ENCODE peak calls at places on chromosome 12, in eight cellular contexts. One of them, this sample, is unnamed.

GRCh38 chr12:22858849-22859569 is 234.0 kb downstream of the ETNK1 start:
- DNase-seq in foreskin keratinocyte: peak; percentile 33
- DNase-seq in AG10803: peak; percentile 36
- DNase-seq in cardiac muscle cell: no peak
- DNase-seq in RWPE1: no peak
- DNase-seq in HFFc6: no peak
- DNase-seq in activated CD8-positive, alpha-beta T cell treated with anti-CD3 and anti-CD28 coated beads for 36 hours: no peak
- DNase-seq in IMR-90: peak; percentile 16
- DNase-seq in this sample: no peak

GRCh38 chr12:94625531-94625930 is 24.8 kb downstream of the TMCC3 start:
- DNase-seq in RWPE1: no peak
- DNase-seq in AG10803: no peak
- DNase-seq in HFFc6: no peak
- DNase-seq in cardiac muscle cell: no peak
- DNase-seq in activated CD8-positive, alpha-beta T cell treated with anti-CD3 and anti-CD28 coated beads for 36 hours: no peak
- DNase-seq in foreskin keratinocyte: no peak
- DNase-seq in IMR-90: no peak
- DNase-seq in this sample: no peak

GRCh38 chr12:8156845-8157244 is at the start of gene ZNF705A:
- DNase-seq in cardiac muscle cell: no peak
- DNase-seq in HFFc6: peak; percentile 71
- DNase-seq in IMR-90: peak; percentile 87
- DNase-seq in AG10803: peak; percentile 51
- DNase-seq in foreskin keratinocyte: peak; percentile 80
- DNase-seq in RWPE1: peak; percentile 33
- DNase-seq in activated CD8-positive, alpha-beta T cell treated with anti-CD3 and anti-CD28 coated beads for 36 hours: no peak
- DNase-seq in this sample: peak; percentile 63

GRCh38 chr12:92216092-92216491 is 70.4 kb upstream of the BTG1 start:
- DNase-seq in cardiac muscle cell: no peak
- DNase-seq in HFFc6: no peak
- DNase-seq in IMR-90: no peak
- DNase-seq in AG10803: no peak
- DNase-seq in RWPE1: no peak
- DNase-seq in foreskin keratinocyte: no peak
- DNase-seq in activated CD8-positive, alpha-beta T cell treated with anti-CD3 and anti-CD28 coated beads for 36 hours: no peak
- DNase-seq in this sample: no peak

GRCh38 chr12:108594323-108594903 is 3.5 kb downstream of the TMEM119 start:
- DNase-seq in RWPE1: no peak
- DNase-seq in foreskin keratinocyte: no peak
- DNase-seq in AG10803: no peak
- DNase-seq in cardiac muscle cell: no peak
- DNase-seq in IMR-90: no peak
- DNase-seq in HFFc6: no peak
- DNase-seq in activated CD8-positive, alpha-beta T cell treated with anti-CD3 and anti-CD28 coated beads for 36 hours: no peak
- DNase-seq in this sample: no peak

GRCh38 chr12:57329219-57329618 is 78.2 kb upstream of the STAC3 start:
- DNase-seq in IMR-90: no peak
- DNase-seq in cardiac muscle cell: no peak
- DNase-seq in foreskin keratinocyte: no peak
- DNase-seq in HFFc6: no peak
- DNase-seq in RWPE1: no peak
- DNase-seq in activated CD8-positive, alpha-beta T cell treated with anti-CD3 and anti-CD28 coated beads for 36 hours: no peak
- DNase-seq in AG10803: no peak
- DNase-seq in this sample: no peak

GRCh38 chr12:32116897-32117296 is 10.2 kb downstream of the BICD1 start:
- DNase-seq in foreskin keratinocyte: peak; percentile 71
- DNase-seq in activated CD8-positive, alpha-beta T cell treated with anti-CD3 and anti-CD28 coated beads for 36 hours: no peak
- DNase-seq in IMR-90: peak; percentile 65
- DNase-seq in cardiac muscle cell: no peak
- DNase-seq in AG10803: peak; percentile 56
- DNase-seq in HFFc6: peak; percentile 54
- DNase-seq in RWPE1: peak; percentile 41
- DNase-seq in this sample: no peak

GRCh38 chr12:108129017-108129812 is at the start of gene WSCD2:
- DNase-seq in cardiac muscle cell: peak; percentile 84
- DNase-seq in activated CD8-positive, alpha-beta T cell treated with anti-CD3 and anti-CD28 coated beads for 36 hours: peak; percentile 15
- DNase-seq in IMR-90: no peak
- DNase-seq in RWPE1: peak; percentile 5
- DNase-seq in HFFc6: no peak
- DNase-seq in foreskin keratinocyte: no peak
- DNase-seq in AG10803: peak; percentile 20
- DNase-seq in this sample: no peak

GRCh38 chr12:20555771-20556170 is 139.4 kb upstream of the SLCO1C1 start:
- DNase-seq in activated CD8-positive, alpha-beta T cell treated with anti-CD3 and anti-CD28 coated beads for 36 hours: no peak
- DNase-seq in cardiac muscle cell: no peak
- DNase-seq in AG10803: no peak
- DNase-seq in foreskin keratinocyte: no peak
- DNase-seq in IMR-90: no peak
- DNase-seq in RWPE1: no peak
- DNase-seq in HFFc6: no peak
- DNase-seq in this sample: no peak

GRCh38 chr12:111180830-111181726 is 187.8 kb downstream of the PHETA1 start:
- DNase-seq in cardiac muscle cell: peak; percentile 40
- DNase-seq in RWPE1: no peak
- DNase-seq in activated CD8-positive, alpha-beta T cell treated with anti-CD3 and anti-CD28 coated beads for 36 hours: peak; percentile 14
- DNase-seq in AG10803: peak; percentile 37
- DNase-seq in IMR-90: peak; percentile 4
- DNase-seq in HFFc6: no peak
- DNase-seq in foreskin keratinocyte: no peak
- DNase-seq in this sample: no peak

GRCh38 chr12:979355-979754 is 11.7 kb upstream of the ERC1 start:
- DNase-seq in RWPE1: no peak
- DNase-seq in foreskin keratinocyte: no peak
- DNase-seq in IMR-90: no peak
- DNase-seq in AG10803: no peak
- DNase-seq in activated CD8-positive, alpha-beta T cell treated with anti-CD3 and anti-CD28 coated beads for 36 hours: no peak
- DNase-seq in cardiac muscle cell: no peak
- DNase-seq in HFFc6: no peak
- DNase-seq in this sample: no peak

GRCh38 chr12:974281-974862 is 16.7 kb upstream of the ERC1 start:
- DNase-seq in foreskin keratinocyte: no peak
- DNase-seq in IMR-90: no peak
- DNase-seq in HFFc6: no peak
- DNase-seq in activated CD8-positive, alpha-beta T cell treated with anti-CD3 and anti-CD28 coated beads for 36 hours: no peak
- DNase-seq in AG10803: no peak
- DNase-seq in RWPE1: no peak
- DNase-seq in cardiac muscle cell: no peak
- DNase-seq in this sample: no peak

GRCh38 chr12:981176-981828 is 9.7 kb upstream of the ERC1 start:
- DNase-seq in activated CD8-positive, alpha-beta T cell treated with anti-CD3 and anti-CD28 coated beads for 36 hours: no peak
- DNase-seq in RWPE1: peak; percentile 25
- DNase-seq in IMR-90: no peak
- DNase-seq in HFFc6: no peak
- DNase-seq in cardiac muscle cell: no peak
- DNase-seq in AG10803: no peak
- DNase-seq in foreskin keratinocyte: peak; percentile 62
- DNase-seq in this sample: no peak

GRCh38 chr12:976644-977043 is 14.4 kb upstream of the ERC1 start:
- DNase-seq in activated CD8-positive, alpha-beta T cell treated with anti-CD3 and anti-CD28 coated beads for 36 hours: no peak
- DNase-seq in IMR-90: no peak
- DNase-seq in RWPE1: no peak
- DNase-seq in HFFc6: no peak
- DNase-seq in cardiac muscle cell: no peak
- DNase-seq in AG10803: no peak
- DNase-seq in foreskin keratinocyte: no peak
- DNase-seq in this sample: no peak

DNA sequence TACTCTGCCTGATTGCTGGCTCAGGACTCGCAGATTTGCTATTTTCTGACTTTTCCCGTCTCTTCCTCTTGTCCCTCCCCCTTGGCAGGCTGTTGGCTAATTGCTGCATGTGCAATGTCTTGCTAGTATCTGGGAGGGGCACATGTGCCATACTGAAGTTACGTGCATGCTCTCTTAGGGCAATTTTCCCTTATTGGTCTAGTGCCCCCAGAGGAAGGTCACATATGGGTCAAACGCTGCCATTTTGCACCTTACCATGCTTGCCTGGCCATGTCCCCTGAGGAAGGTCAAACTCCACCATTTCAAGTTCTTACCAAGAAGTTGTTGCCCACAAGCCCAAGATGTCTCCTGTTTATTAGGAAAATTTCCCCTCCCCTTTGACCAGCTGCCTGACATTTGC is 13.9 kb upstream of the ERC1 start:
- DNase-seq in cardiac muscle cell: no peak
- DNase-seq in IMR-90: no peak
- DNase-seq in foreskin keratinocyte: no peak
- DNase-seq in AG10803: no peak
- DNase-seq in RWPE1: no peak
- DNase-seq in activated CD8-positive, alpha-beta T cell treated with anti-CD3 and anti-CD28 coated beads for 36 hours: no peak
- DNase-seq in HFFc6: no peak
- DNase-seq in this sample: no peak
- TF ChIP-seq CTCF in cardiac muscle cell: no peak
- TF ChIP-seq CTCF in IMR-90: no peak
- TF ChIP-seq CTCF in foreskin keratinocyte: no peak
- TF ChIP-seq CTCF in AG10803: no peak
- TF ChIP-seq CTCF in RWPE1: no peak
- TF ChIP-seq CTCF in activated CD8-positive, alpha-beta T cell treated with anti-CD3 and anti-CD28 coated beads for 36 hours: no peak
- TF ChIP-seq CTCF in HFFc6: no peak
- TF ChIP-seq CTCF in this sample: no peak

GRCh38 chr12:12562016-12562483 is 613 bp downstream of the DUSP16 start:
- DNase-seq in AG10803: peak; percentile 23
- DNase-seq in activated CD8-positive, alpha-beta T cell treated with anti-CD3 and anti-CD28 coated beads for 36 hours: peak; percentile 36
- DNase-seq in IMR-90: peak; percentile 18
- DNase-seq in cardiac muscle cell: peak; percentile 60
- DNase-seq in HFFc6: no peak
- DNase-seq in RWPE1: no peak
- DNase-seq in foreskin keratinocyte: peak; percentile 11
- DNase-seq in this sample: no peak

GRCh38 chr12:12561305-12562015 is 1.2 kb downstream of the DUSP16 start:
- DNase-seq in cardiac muscle cell: peak; percentile 70
- DNase-seq in IMR-90: peak; percentile 46
- DNase-seq in RWPE1: no peak
- DNase-seq in AG10803: peak; percentile 54
- DNase-seq in HFFc6: peak; percentile 41
- DNase-seq in foreskin keratinocyte: no peak
- DNase-seq in activated CD8-positive, alpha-beta T cell treated with anti-CD3 and anti-CD28 coated beads for 36 hours: peak; percentile 49
- DNase-seq in this sample: no peak

GRCh38 chr12:12563529-12563928 is 866 bp upstream of the DUSP16 start:
- DNase-seq in RWPE1: no peak
- DNase-seq in HFFc6: peak; percentile 6
- DNase-seq in activated CD8-positive, alpha-beta T cell treated with anti-CD3 and anti-CD28 coated beads for 36 hours: no peak
- DNase-seq in cardiac muscle cell: peak; percentile 19
- DNase-seq in foreskin keratinocyte: peak; percentile 41
- DNase-seq in IMR-90: peak; percentile 32
- DNase-seq in AG10803: peak; percentile 3
- DNase-seq in this sample: no peak

GRCh38 chr12:12560587-12561304 is 1.9 kb downstream of the DUSP16 start:
- DNase-seq in AG10803: peak; percentile 58
- DNase-seq in RWPE1: peak; percentile 53
- DNase-seq in activated CD8-positive, alpha-beta T cell treated with anti-CD3 and anti-CD28 coated beads for 36 hours: peak; percentile 66
- DNase-seq in IMR-90: peak; percentile 69
- DNase-seq in cardiac muscle cell: peak; percentile 41
- DNase-seq in foreskin keratinocyte: peak; percentile 87
- DNase-seq in HFFc6: peak; percentile 53
- DNase-seq in this sample: peak; percentile 66

GRCh38 chr12:12562585-12563245 is at the start of gene DUSP16:
- DNase-seq in RWPE1: peak; percentile 84
- DNase-seq in activated CD8-positive, alpha-beta T cell treated with anti-CD3 and anti-CD28 coated beads for 36 hours: peak; percentile 82
- DNase-seq in HFFc6: peak; percentile 94
- DNase-seq in cardiac muscle cell: peak; percentile 97
- DNase-seq in AG10803: peak; percentile 89
- DNase-seq in IMR-90: peak; percentile 95
- DNase-seq in foreskin keratinocyte: peak; percentile 87
- DNase-seq in this sample: peak; percentile 88
- TF ChIP-seq CTCF in RWPE1: no peak
- TF ChIP-seq CTCF in activated CD8-positive, alpha-beta T cell treated with anti-CD3 and anti-CD28 coated beads for 36 hours: no peak
- TF ChIP-seq CTCF in HFFc6: no peak
- TF ChIP-seq CTCF in cardiac muscle cell: no peak
- TF ChIP-seq CTCF in AG10803: peak; percentile 7
- TF ChIP-seq CTCF in IMR-90: peak; percentile 14
- TF ChIP-seq CTCF in foreskin keratinocyte: peak; percentile 21
- TF ChIP-seq CTCF in this sample: no peak

GRCh38 chr12:118706437-118706836 is 274.9 kb upstream of the SRRM4 start:
- DNase-seq in activated CD8-positive, alpha-beta T cell treated with anti-CD3 and anti-CD28 coated beads for 36 hours: no peak
- DNase-seq in HFFc6: no peak
- DNase-seq in AG10803: no peak
- DNase-seq in foreskin keratinocyte: no peak
- DNase-seq in cardiac muscle cell: no peak
- DNase-seq in RWPE1: no peak
- DNase-seq in IMR-90: no peak
- DNase-seq in this sample: no peak

DNA sequence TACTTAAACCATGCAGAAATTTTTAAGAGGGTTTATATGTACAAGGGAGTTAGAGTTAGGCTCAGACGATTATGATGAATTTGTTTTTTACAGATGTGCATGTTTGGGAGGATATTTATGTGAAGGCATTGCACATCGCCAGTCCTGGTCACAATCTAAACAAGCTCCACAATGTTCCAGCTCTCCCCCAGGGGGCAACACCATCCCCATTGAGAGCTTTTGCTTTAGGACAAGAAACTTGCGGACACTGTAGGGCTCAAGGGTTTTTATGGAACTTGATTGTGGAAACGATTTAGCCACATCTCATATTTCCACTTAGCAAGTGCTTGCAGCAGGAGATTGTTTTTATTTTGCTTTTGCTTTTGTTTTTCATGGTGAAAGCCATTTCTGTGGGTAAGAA is 276.8 kb upstream of the SRRM4 start:
- DNase-seq in activated CD8-positive, alpha-beta T cell treated with anti-CD3 and anti-CD28 coated beads for 36 hours: no peak
- DNase-seq in foreskin keratinocyte: no peak
- DNase-seq in AG10803: no peak
- DNase-seq in IMR-90: no peak
- DNase-seq in cardiac muscle cell: no peak
- DNase-seq in RWPE1: no peak
- DNase-seq in HFFc6: no peak
- DNase-seq in this sample: no peak
- TF ChIP-seq CTCF in activated CD8-positive, alpha-beta T cell treated with anti-CD3 and anti-CD28 coated beads for 36 hours: no peak
- TF ChIP-seq CTCF in foreskin keratinocyte: no peak
- TF ChIP-seq CTCF in AG10803: no peak
- TF ChIP-seq CTCF in IMR-90: no peak
- TF ChIP-seq CTCF in cardiac muscle cell: no peak
- TF ChIP-seq CTCF in RWPE1: no peak
- TF ChIP-seq CTCF in HFFc6: no peak
- TF ChIP-seq CTCF in this sample: no peak

GRCh38 chr12:49974677-49975369 is 2.1 kb downstream of the AQP6 start:
- DNase-seq in RWPE1: no peak
- DNase-seq in foreskin keratinocyte: no peak
- DNase-seq in IMR-90: no peak
- DNase-seq in activated CD8-positive, alpha-beta T cell treated with anti-CD3 and anti-CD28 coated beads for 36 hours: no peak
- DNase-seq in HFFc6: no peak
- DNase-seq in cardiac muscle cell: no peak
- DNase-seq in AG10803: no peak
- DNase-seq in this sample: no peak
- TF ChIP-seq CTCF in RWPE1: no peak
- TF ChIP-seq CTCF in foreskin keratinocyte: no peak
- TF ChIP-seq CTCF in IMR-90: no peak
- TF ChIP-seq CTCF in activated CD8-positive, alpha-beta T cell treated with anti-CD3 and anti-CD28 coated beads for 36 hours: no peak
- TF ChIP-seq CTCF in HFFc6: no peak
- TF ChIP-seq CTCF in cardiac muscle cell: no peak
- TF ChIP-seq CTCF in AG10803: no peak
- TF ChIP-seq CTCF in this sample: no peak

This sample was measured in kidney epithelial cell.